ENCODE peak calls at places on chromosomes 6 and 20, in six cellular contexts. J is right atrium auricular region, V is OCI-LY7, S is AG10803, L is retinal pigment epithelial cell, R is tibial artery. T is an unnamed sample.

GRCh38 chr20:44145131-44145770 is 41.7 kb downstream of the JPH2 start:
- DNase-seq in S (no peak), R (no peak), V (no peak), J (no peak), L (no peak), T (no peak)

GRCh38 chr20:61682114-61682997 is 383.3 kb downstream of the TAF4 start:
- DNase-seq in R (no peak), S (peak), V (no peak), L (no peak), J (no peak), T (no peak)

GRCh38 chr6:159433550-159433949 is 259.5 kb downstream of the SOD2 start:
- DNase-seq in R (no peak), J (no peak), V (no peak), L (no peak), S (no peak), T (no peak)

GRCh38 chr20:20196610-20197009 is 144.3 kb downstream of the CFAP61 start:
- DNase-seq in V (no peak), R (no peak), L (no peak), J (no peak), S (no peak), T (no peak)

GRCh38 chr6:169972736-169973135 is 221.3 kb downstream of the ERMARD start:
- DNase-seq in L (no peak), R (no peak), S (no peak), V (no peak), J (no peak), T (no peak)

GRCh38 chr6:54267798-54268197 is 40.4 kb upstream of the TINAG start:
- DNase-seq in J (no peak), R (no peak), L (no peak), V (peak), S (peak), T (no peak)

GRCh38 chr20:45059022-45059728 is 41.8 kb downstream of the KCNS1 start:
- DNase-seq in S (no peak), L (no peak), R (no peak), V (no peak), J (no peak), T (no peak)

GRCh38 chr6:84282566-84282965 is 55.1 kb upstream of the CEP162 start:
- DNase-seq in V (no peak), J (no peak), L (no peak), R (peak), S (peak), T (no peak)

GRCh38 chr6:152642578-152643375 is 5.6 kb upstream of the SYNE1 start:
- DNase-seq in V (peak), J (peak), L (no peak), S (peak), R (peak), T (peak)

GRCh38 chr20:25005220-25005619 is 12.7 kb upstream of the APMAP start:
- DNase-seq in J (no peak), R (no peak), L (no peak), V (no peak), S (peak), T (no peak)

GRCh38 chr20:50510706-50511401 is 671 bp downstream of the PTPN1 start:
- DNase-seq in R (no peak), J (no peak), V (no peak), S (no peak), L (no peak), T (no peak)

GRCh38 chr6:126631343-126631742 is 291.4 kb downstream of the CENPW start:
- DNase-seq in V (no peak), J (no peak), R (no peak), L (no peak), S (peak), T (no peak)

GRCh38 chr6:82040405-82041221 is 206.9 kb downstream of the IBTK start:
- DNase-seq in J (no peak), R (peak), S (peak), L (no peak), V (peak), T (no peak)

GRCh38 chr6:157666721-157667120 is 156.3 kb upstream of the SNX9 start:
- DNase-seq in L (no peak), V (no peak), S (no peak), J (no peak), R (no peak), T (no peak)

GRCh38 chr20:46955601-46956556 is 61.2 kb downstream of the EYA2 start:
- DNase-seq in S (no peak), V (no peak), J (no peak), R (no peak), L (no peak), T (no peak)

GRCh38 chr6:161168281-161168891 is 105.5 kb downstream of the AGPAT4 start:
- DNase-seq in S (peak), L (peak), V (no peak), R (peak), J (peak), T (peak)

GRCh38 chr6:42978487-42978792 is 541 bp downstream of the PEX6 start:
- DNase-seq in V (peak), J (no peak), L (no peak), R (no peak), S (peak), T (no peak)

GRCh38 chr6:5246141-5246869 is 14.4 kb downstream of the LYRM4 start:
- DNase-seq in R (no peak), V (no peak), S (no peak), L (no peak), J (no peak), T (no peak)

GRCh38 chr6:155187994-155188706 is 75.7 kb upstream of the CLDN20 start:
- DNase-seq in J (no peak), S (peak), L (peak), R (no peak), V (no peak), T (no peak)

GRCh38 chr6:111803804-111804203 is 69.4 kb downstream of the FYN start:
- DNase-seq in V (no peak), L (no peak), R (no peak), J (no peak), S (no peak), T (no peak)

GRCh38 chr20:10357974-10358373 is 76.0 kb downstream of the MKKS start:
- DNase-seq in L (no peak), R (no peak), S (no peak), J (no peak), V (no peak), T (no peak)

GRCh38 chr20:288956-289692 is 1.4 kb downstream of the C20orf96 start:
- DNase-seq in V (no peak), S (no peak), R (no peak), J (no peak), L (no peak), T (no peak)

GRCh38 chr6:28480253-28480932 is 35.2 kb downstream of the GPX6 start:
- DNase-seq in R (no peak), L (no peak), J (no peak), V (no peak), S (no peak), T (no peak)

GRCh38 chr6:135850882-135851281 is 619 bp upstream of the PDE7B start:
- DNase-seq in S (no peak), V (no peak), R (no peak), J (no peak), L (no peak), T (no peak)

GRCh38 chr6:54618597-54618996 is 228.0 kb upstream of the FAM83B start:
- DNase-seq in J (no peak), S (no peak), V (no peak), L (no peak), R (no peak), T (no peak)

GRCh38 chr6:109117346-109118035 is 22.2 kb downstream of the CEP57L1 start:
- DNase-seq in L (no peak), S (no peak), J (no peak), V (peak), R (peak), T (no peak)

DNA sequence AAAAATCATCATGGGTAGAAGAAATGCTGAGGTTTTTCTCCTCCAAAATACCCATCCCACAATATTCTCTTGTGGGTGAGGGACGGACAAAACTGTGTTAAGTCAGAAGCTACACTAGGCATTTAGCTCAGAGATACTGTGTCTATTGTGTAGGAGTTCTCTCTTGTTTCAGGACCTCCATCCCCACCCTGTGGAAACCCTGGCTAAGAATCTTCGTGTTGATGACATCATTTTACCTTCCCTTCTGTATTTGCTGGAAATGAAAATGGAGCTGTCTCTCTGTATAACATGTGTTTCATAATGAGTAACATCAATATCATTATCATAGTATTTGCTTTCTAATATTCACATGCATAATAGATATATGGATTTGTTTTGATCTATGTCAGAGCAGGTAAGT is 1193.0 kb upstream of the CITED2 start:
- DNase-seq in S (peak), V (no peak), L (no peak), J (no peak), R (no peak), T (no peak)
- TF ChIP-seq CTCF in S (no peak), V (no peak), L (no peak), J (no peak), R (no peak), T (no peak)

GRCh38 chr6:90494067-90494773 is 92.7 kb downstream of the MAP3K7 start:
- DNase-seq in R (no peak), L (no peak), V (no peak), J (no peak), S (no peak), T (no peak)
- H3K4me3 ChIP-seq in R (no peak), L (no peak), V (no peak), J (no peak), S (no peak), T (no peak)

DNA sequence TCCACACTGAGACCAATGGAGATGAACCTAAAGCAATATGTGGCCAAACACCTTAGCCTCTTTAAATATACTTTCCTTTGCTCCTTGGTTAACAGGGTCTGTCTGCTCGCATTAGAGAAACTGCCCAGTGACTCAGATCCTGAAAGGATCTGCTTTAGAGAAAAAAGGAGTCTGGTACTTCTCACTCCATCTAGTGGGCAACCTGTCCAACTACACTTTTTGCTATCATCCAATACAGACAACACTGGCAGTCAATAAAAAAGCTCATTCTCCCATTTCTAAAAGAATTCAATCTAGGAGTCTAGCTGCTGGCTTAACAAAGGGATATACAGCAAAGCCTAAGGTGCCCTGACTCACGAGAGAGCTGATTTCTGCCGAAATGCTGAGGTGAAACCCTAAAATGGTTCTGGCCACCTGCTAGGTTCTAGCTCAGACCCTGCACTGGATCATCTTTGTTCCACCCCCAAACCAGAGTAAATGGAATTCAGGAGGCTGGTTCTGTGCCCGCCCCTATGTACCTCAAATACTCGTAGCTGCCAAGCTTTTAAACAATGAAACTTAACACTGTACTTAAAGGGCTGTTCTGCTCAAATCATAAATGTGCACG is 11.5 kb downstream of the GNL1 start:
- DNase-seq in R (no peak), V (peak), S (peak), L (no peak), J (no peak), T (no peak)
- TF ChIP-seq CTCF in R (peak), V (peak), S (peak), L (peak), J (peak), T (peak)

GRCh38 chr20:6121504-6121903 is 1.3 kb downstream of the FERMT1 start:
- DNase-seq in S (no peak), V (no peak), L (no peak), J (no peak), R (no peak), T (no peak)

GRCh38 chr20:6120491-6120988 is 2.3 kb downstream of the FERMT1 start:
- DNase-seq in J (no peak), R (no peak), S (no peak), V (no peak), L (no peak), T (no peak)

GRCh38 chr20:6122873-6123649 is at the start of gene FERMT1:
- DNase-seq in V (no peak), L (no peak), S (peak), R (no peak), J (no peak), T (no peak)

GRCh38 chr20:6123650-6124014 is 802 bp upstream of the FERMT1 start:
- DNase-seq in J (no peak), L (no peak), S (no peak), R (no peak), V (no peak), T (no peak)

GRCh38 chr20:6122111-6122872 is 538 bp downstream of the FERMT1 start:
- DNase-seq in V (no peak), L (no peak), R (no peak), J (no peak), S (peak), T (no peak)
- H3K4me3 ChIP-seq in V (no peak), L (peak), R (peak), J (peak), S (peak), T (peak)

DNA sequence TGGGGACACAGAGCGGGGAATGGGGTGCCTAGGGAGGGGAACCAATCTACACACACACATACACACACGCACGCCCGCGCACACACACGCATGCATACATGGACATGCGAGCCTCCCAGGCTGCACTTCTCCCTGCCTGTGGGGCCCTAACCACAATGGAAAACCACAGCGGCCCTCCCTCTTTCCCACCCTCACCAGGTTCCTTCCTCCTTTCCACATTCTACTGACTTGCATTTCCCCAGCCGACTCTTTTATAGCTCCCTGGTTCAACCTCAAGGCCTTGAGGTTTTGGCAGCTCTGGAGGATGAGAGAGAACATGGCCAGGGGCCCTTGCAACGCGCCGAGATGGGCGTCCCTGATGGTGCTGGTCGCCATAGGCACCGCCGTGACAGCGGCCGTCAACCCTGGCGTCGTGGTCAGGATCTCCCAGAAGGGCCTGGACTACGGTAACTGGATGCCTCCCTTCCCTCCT is at the start of gene BPI:
- DNase-seq in R (peak), S (peak), V (no peak), J (no peak), L (no peak), T (no peak)
- TF ChIP-seq CTCF in R (no peak), S (no peak), V (no peak), J (no peak), L (no peak), T (no peak)

GRCh38 chr6:73580247-73581149 is 59.7 kb upstream of the EEF1A1 start:
- DNase-seq in R (peak), V (peak), L (peak), J (peak), S (peak), T (peak)
- H3K4me3 ChIP-seq in R (peak), V (no peak), L (peak), J (no peak), S (peak), T (peak)

DNA sequence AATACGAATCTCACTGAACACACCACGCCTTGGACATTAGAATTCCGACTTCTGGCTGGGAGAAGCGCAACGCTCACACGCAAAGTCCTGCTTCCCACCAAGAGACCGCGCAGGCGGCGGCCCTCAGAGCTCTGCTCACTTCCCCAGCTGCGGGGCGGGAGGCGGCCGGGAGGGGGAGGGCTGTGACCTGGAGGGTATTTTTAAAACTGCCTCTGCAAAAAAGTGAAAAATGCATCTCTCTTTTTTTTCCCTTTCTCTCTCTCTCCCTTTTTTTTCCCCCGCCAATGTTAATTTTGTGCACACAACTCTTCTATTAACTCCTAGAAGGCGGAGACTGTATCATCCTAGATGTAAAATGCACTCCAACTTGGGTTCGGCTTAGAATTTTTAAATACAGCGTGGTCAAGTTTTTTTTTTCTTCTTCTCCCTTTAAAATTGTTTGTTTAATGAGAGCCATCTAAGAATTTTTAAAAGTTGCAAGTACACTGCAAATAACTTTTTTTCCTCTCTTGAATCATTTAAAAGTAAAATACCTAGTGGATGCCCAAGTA is 66.4 kb downstream of the STX11 start:
- DNase-seq in J (no peak), S (no peak), R (no peak), L (no peak), V (peak), T (no peak)
- TF ChIP-seq CTCF in J (no peak), S (peak), R (no peak), L (peak), V (no peak), T (no peak)